ENCODE peak calls at places on chromosomes 7 and 10, in nine cellular contexts. R is CD4-positive, alpha-beta T cell; T is RWPE1; M is A673; Q is body of pancreas; L is HFFc6; N is cardiac muscle cell; P is foreskin keratinocyte; A is osteocyte. C is an unnamed sample.

GRCh38 chr7:76057103-76057812 is 9.4 kb downstream of the MDH2 start:
- DNase-seq in R (no peak), T (no peak), M (no peak), Q (no peak), L (no peak), N (no peak), P (no peak), A (no peak), C (no peak)

GRCh38 chr7:76393116-76394031 is 16.1 kb downstream of the SSC4D start:
- DNase-seq in R (peak; percentile 81), T (peak; percentile 94), M (peak; percentile 92), Q (peak; percentile 94), L (peak; percentile 71), N (peak; percentile 92), P (peak; percentile 73), A (peak; percentile 96), C (peak; percentile 81)

GRCh38 chr10:102450374-102451104 is 804 bp downstream of the C10orf95 start:
- DNase-seq in R (peak; percentile 86), T (peak; percentile 76), M (peak; percentile 93), Q (peak; percentile 84), L (peak; percentile 39), N (peak; percentile 84), P (peak; percentile 68), A (peak; percentile 88), C (peak; percentile 86)

GRCh38 chr10:25888627-25889026 is 45.4 kb upstream of the MYO3A start:
- DNase-seq in R (no peak), T (no peak), M (no peak), Q (no peak), L (no peak), N (no peak), P (no peak), A (no peak), C (no peak)

GRCh38 chr10:133013478-133013877 is 71.1 kb upstream of the CFAP46 start:
- DNase-seq in R (no peak), T (no peak), M (no peak), Q (peak; percentile 69), L (no peak), N (no peak), P (no peak), A (no peak), C (no peak)

GRCh38 chr10:8444630-8445029 is 390.1 kb downstream of the GATA3 start:
- DNase-seq in R (peak; percentile 22), T (no peak), M (peak; percentile 41), Q (no peak), L (no peak), N (peak; percentile 54), P (no peak), A (no peak), C (peak; percentile 20)

GRCh38 chr10:131159771-131160170 is 151.8 kb downstream of the TCERG1L start:
- DNase-seq in R (no peak), T (no peak), M (no peak), Q (no peak), L (no peak), N (no peak), P (no peak), A (no peak), C (no peak)

GRCh38 chr7:147611402-147611801 is 979.2 kb upstream of the C7orf33 start:
- DNase-seq in R (no peak), T (no peak), M (no peak), Q (no peak), L (no peak), N (no peak), P (no peak), A (no peak), C (no peak)

GRCh38 chr10:72336259-72337038 is 18.3 kb downstream of the DNAJB12 start:
- DNase-seq in R (no peak), T (no peak), M (no peak), Q (peak; percentile 90), L (no peak), N (peak; percentile 68), P (no peak), A (no peak), C (no peak)

GRCh38 chr10:72334196-72334831 is 20.4 kb downstream of the DNAJB12 start:
- DNase-seq in R (no peak), T (no peak), M (peak; percentile 57), Q (peak; percentile 63), L (no peak), N (peak; percentile 90), P (no peak), A (no peak), C (no peak)

GRCh38 chr10:72333111-72334012 is 21.4 kb downstream of the DNAJB12 start:
- DNase-seq in R (no peak), T (no peak), M (no peak), Q (no peak), L (no peak), N (no peak), P (no peak), A (no peak), C (peak; percentile 47)

GRCh38 chr10:72335394-72336258 is 19.1 kb downstream of the DNAJB12 start:
- DNase-seq in R (peak; percentile 46), T (no peak), M (no peak), Q (peak; percentile 80), L (no peak), N (peak; percentile 89), P (no peak), A (no peak), C (peak; percentile 56)

DNA sequence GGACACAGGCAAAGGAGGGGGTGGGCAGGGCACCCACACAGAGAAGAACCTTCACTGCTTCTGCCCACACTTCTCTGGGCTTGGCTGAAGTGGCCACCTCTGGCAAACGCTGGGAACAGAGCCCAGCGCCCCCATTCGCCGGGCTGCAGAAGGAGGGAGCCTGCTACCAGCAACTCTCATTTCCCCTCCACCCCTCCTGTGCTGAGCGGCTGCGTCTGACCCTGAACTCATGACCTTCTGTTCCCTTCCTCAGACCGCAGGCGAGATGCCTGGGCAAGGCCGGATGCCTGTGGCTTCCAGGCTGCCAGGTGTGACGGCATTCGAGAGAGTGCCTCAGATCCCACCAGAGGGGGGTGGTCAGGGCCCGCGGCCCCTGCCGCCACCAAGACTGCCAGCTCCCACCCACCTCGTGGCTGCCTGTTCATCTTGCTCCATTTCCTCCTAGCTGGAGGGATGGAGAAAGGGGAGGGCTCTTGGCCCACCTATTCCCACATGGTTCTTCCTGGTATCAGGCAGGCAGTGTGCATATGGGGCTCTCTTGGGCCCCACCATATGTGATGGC is 19.8 kb downstream of the DNAJB12 start:
- DNase-seq in R (peak; percentile 90), T (peak; percentile 79), M (no peak), Q (peak; percentile 88), L (peak; percentile 22), N (peak; percentile 99), P (peak; percentile 73), A (peak; percentile 96), C (peak; percentile 85)
- TF ChIP-seq CTCF in R (no peak), T (peak; percentile 49), M (no peak), Q (no peak), L (peak; percentile 17), N (peak; percentile 40), P (no peak), A (peak; percentile 47), C (no peak)

GRCh38 chr7:135231686-135232085 is 2.0 kb upstream of the STRA8 start:
- DNase-seq in R (no peak), T (no peak), M (no peak), Q (no peak), L (no peak), N (no peak), P (no peak), A (no peak), C (no peak)
- TF ChIP-seq CTCF in R (no peak), T (no peak), M (no peak), Q (no peak), L (no peak), N (no peak), P (no peak), A (no peak), C (no peak)

GRCh38 chr7:18896343-18896975 is 221.0 kb downstream of the TWIST1 start:
- DNase-seq in R (no peak), T (no peak), M (peak; percentile 47), Q (no peak), L (no peak), N (peak; percentile 17), P (no peak), A (no peak), C (no peak)

GRCh38 chr7:18890885-18891621 is 226.4 kb downstream of the TWIST1 start:
- DNase-seq in R (no peak), T (no peak), M (peak; percentile 94), Q (no peak), L (no peak), N (peak; percentile 44), P (no peak), A (no peak), C (no peak)

GRCh38 chr7:18895456-18895855 is 222.0 kb downstream of the TWIST1 start:
- DNase-seq in R (no peak), T (peak; percentile 66), M (peak; percentile 43), Q (no peak), L (peak; percentile 67), N (peak; percentile 48), P (peak; percentile 88), A (no peak), C (no peak)

GRCh38 chr7:18893156-18893555 is 224.3 kb downstream of the TWIST1 start:
- DNase-seq in R (no peak), T (no peak), M (no peak), Q (no peak), L (no peak), N (no peak), P (peak; percentile 54), A (no peak), C (no peak)

GRCh38 chr7:18894155-18894554 is 223.3 kb downstream of the TWIST1 start:
- DNase-seq in R (no peak), T (no peak), M (no peak), Q (no peak), L (no peak), N (no peak), P (no peak), A (no peak), C (no peak)
- TF ChIP-seq CTCF in R (no peak), T (no peak), M (peak; percentile 41), Q (no peak), L (peak; percentile 11), N (no peak), P (peak; percentile 9), A (no peak), C (no peak)

GRCh38 chr10:104582966-104583365 is 58.1 kb upstream of the SORCS3 start:
- DNase-seq in R (no peak), T (no peak), M (no peak), Q (no peak), L (no peak), N (no peak), P (no peak), A (no peak), C (no peak)

GRCh38 chr10:104580321-104580720 is 60.8 kb upstream of the SORCS3 start:
- DNase-seq in R (no peak), T (no peak), M (no peak), Q (no peak), L (peak; percentile 58), N (peak; percentile 52), P (peak; percentile 70), A (no peak), C (no peak)

GRCh38 chr10:104582604-104582951 is 58.5 kb upstream of the SORCS3 start:
- DNase-seq in R (no peak), T (peak; percentile 55), M (peak; percentile 33), Q (no peak), L (no peak), N (no peak), P (peak; percentile 92), A (no peak), C (no peak)

GRCh38 chr10:104581884-104582603 is 59.0 kb upstream of the SORCS3 start:
- DNase-seq in R (no peak), T (peak; percentile 78), M (no peak), Q (no peak), L (peak; percentile 93), N (peak; percentile 30), P (peak; percentile 96), A (no peak), C (no peak)

DNA sequence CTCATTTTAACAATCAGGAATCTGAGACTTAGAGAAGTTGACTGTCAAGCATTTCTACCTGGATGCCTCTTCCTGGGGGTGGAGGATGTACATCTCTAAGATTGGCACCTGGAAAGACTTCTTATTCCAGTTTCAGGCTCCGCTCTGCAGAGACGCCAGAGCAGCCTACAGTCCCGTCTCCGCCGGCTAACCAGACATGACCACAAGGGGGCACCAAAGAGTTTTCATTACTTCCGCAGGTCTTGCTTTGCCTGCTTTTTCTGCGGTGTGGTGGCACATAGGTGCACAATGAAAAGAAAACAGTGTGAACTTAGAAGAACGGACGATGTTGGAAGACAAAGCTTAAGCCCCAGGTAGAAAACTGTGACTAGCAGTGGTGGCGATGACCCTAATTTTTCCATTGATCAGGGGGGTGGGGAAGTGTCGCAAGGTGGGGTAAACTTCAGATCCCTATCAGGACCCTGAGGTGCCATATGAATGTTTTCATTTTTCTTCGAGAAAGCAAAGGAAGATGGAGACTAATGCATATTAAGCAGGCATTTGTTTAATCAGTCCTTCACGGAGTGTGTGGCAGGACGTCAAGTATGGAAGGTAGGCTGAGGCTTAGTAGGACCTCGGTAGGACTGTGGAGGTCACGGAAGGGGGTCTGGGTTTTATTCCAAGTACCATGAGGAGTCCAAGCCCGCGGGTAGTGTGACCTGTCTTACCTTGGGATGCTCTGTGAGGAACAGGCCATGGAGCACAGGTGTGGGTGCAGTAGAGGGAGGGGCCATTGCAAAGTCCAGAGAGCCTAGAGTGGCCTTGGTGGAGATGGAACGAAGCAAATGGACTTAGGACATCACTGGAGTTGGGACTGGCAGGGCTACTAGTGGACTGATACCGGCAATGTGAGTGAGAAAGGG is 60.1 kb upstream of the SORCS3 start:
- DNase-seq in R (peak; percentile 62), T (peak; percentile 71), M (peak; percentile 74), Q (peak; percentile 79), L (peak; percentile 73), N (peak; percentile 74), P (peak; percentile 74), A (no peak), C (peak; percentile 42)
- TF ChIP-seq CTCF in R (peak; percentile 96), T (peak; percentile 90), M (peak; percentile 89), Q (peak; percentile 77), L (peak; percentile 98), N (peak; percentile 93), P (peak; percentile 86), A (peak; percentile 82), C (peak; percentile 77)

C was measured in natural killer cell.